ENCODE peak calls at places on chromosomes 16 and 17, in five cellular contexts. One of them, this sample, is unnamed.

GRCh38 chr16:50273382-50273690 is 7.0 kb downstream of the ADCY7 start:
- DNase-seq in breast epithelium: no peak
- DNase-seq in PC-9: no peak
- DNase-seq in BE2C: no peak
- DNase-seq in CD4-positive, alpha-beta memory T cell: no peak
- DNase-seq in this sample: no peak

GRCh38 chr17:74532115-74532514 is 840 bp upstream of the CD300LB start:
- DNase-seq in PC-9: no peak
- DNase-seq in CD4-positive, alpha-beta memory T cell: no peak
- DNase-seq in breast epithelium: peak; percentile 17
- DNase-seq in BE2C: peak; percentile 36
- DNase-seq in this sample: no peak

GRCh38 chr16:84982434-84982833 is 28.9 kb downstream of the ZDHHC7 start:
- DNase-seq in CD4-positive, alpha-beta memory T cell: no peak
- DNase-seq in breast epithelium: no peak
- DNase-seq in BE2C: no peak
- DNase-seq in PC-9: no peak
- DNase-seq in this sample: no peak

GRCh38 chr16:51112311-51112710 is 38.8 kb downstream of the SALL1 start:
- DNase-seq in PC-9: no peak
- DNase-seq in BE2C: no peak
- DNase-seq in breast epithelium: no peak
- DNase-seq in CD4-positive, alpha-beta memory T cell: no peak
- DNase-seq in this sample: no peak

GRCh38 chr16:68910051-68910450 is 66.7 kb downstream of the TANGO6 start:
- DNase-seq in breast epithelium: no peak
- DNase-seq in PC-9: no peak
- DNase-seq in CD4-positive, alpha-beta memory T cell: no peak
- DNase-seq in BE2C: no peak
- DNase-seq in this sample: no peak

GRCh38 chr17:3890082-3890892 is 2.6 kb downstream of the CAMKK1 start:
- DNase-seq in PC-9: peak; percentile 78
- DNase-seq in breast epithelium: peak; percentile 60
- DNase-seq in CD4-positive, alpha-beta memory T cell: no peak
- DNase-seq in BE2C: peak; percentile 96
- DNase-seq in this sample: peak; percentile 36

GRCh38 chr16:20520103-20520502 is 56.1 kb downstream of the ACSM2B start:
- DNase-seq in PC-9: no peak
- DNase-seq in BE2C: no peak
- DNase-seq in breast epithelium: no peak
- DNase-seq in CD4-positive, alpha-beta memory T cell: no peak
- DNase-seq in this sample: no peak

GRCh38 chr16:50671644-50672260 is 9.4 kb downstream of the SNX20 start:
- DNase-seq in PC-9: no peak
- DNase-seq in breast epithelium: no peak
- DNase-seq in BE2C: peak; percentile 51
- DNase-seq in CD4-positive, alpha-beta memory T cell: peak; percentile 56
- DNase-seq in this sample: no peak

GRCh38 chr16:30051518-30051917 is 14.0 kb upstream of the ALDOA start:
- DNase-seq in PC-9: peak; percentile 34
- DNase-seq in CD4-positive, alpha-beta memory T cell: no peak
- DNase-seq in breast epithelium: no peak
- DNase-seq in BE2C: no peak
- DNase-seq in this sample: no peak

GRCh38 chr17:16104189-16104588 is 104.6 kb downstream of the TTC19 start:
- DNase-seq in breast epithelium: no peak
- DNase-seq in BE2C: no peak
- DNase-seq in PC-9: no peak
- DNase-seq in CD4-positive, alpha-beta memory T cell: no peak
- DNase-seq in this sample: no peak

GRCh38 chr17:80830020-80830780 is 161.4 kb upstream of the CHMP6 start:
- DNase-seq in BE2C: no peak
- DNase-seq in PC-9: no peak
- DNase-seq in breast epithelium: no peak
- DNase-seq in CD4-positive, alpha-beta memory T cell: no peak
- DNase-seq in this sample: no peak

GRCh38 chr16:81861915-81862314 is 82.8 kb downstream of the PLCG2 start:
- DNase-seq in breast epithelium: peak; percentile 42
- DNase-seq in PC-9: no peak
- DNase-seq in BE2C: no peak
- DNase-seq in CD4-positive, alpha-beta memory T cell: no peak
- DNase-seq in this sample: no peak

GRCh38 chr16:75267631-75268264 is 16.3 kb upstream of the BCAR1 start:
- DNase-seq in breast epithelium: peak; percentile 81
- DNase-seq in BE2C: peak; percentile 71
- DNase-seq in PC-9: peak; percentile 84
- DNase-seq in CD4-positive, alpha-beta memory T cell: no peak
- DNase-seq in this sample: no peak

GRCh38 chr16:11139624-11140375 is 116.2 kb downstream of the SOCS1 start:
- DNase-seq in PC-9: no peak
- DNase-seq in BE2C: no peak
- DNase-seq in CD4-positive, alpha-beta memory T cell: peak; percentile 22
- DNase-seq in breast epithelium: no peak
- DNase-seq in this sample: no peak

GRCh38 chr16:79627092-79627491 is 26.6 kb upstream of the MAF start:
- DNase-seq in BE2C: no peak
- DNase-seq in CD4-positive, alpha-beta memory T cell: no peak
- DNase-seq in breast epithelium: no peak
- DNase-seq in PC-9: no peak
- DNase-seq in this sample: no peak

GRCh38 chr16:79618712-79619050 is 18.1 kb upstream of the MAF start:
- DNase-seq in breast epithelium: no peak
- DNase-seq in CD4-positive, alpha-beta memory T cell: no peak
- DNase-seq in PC-9: no peak
- DNase-seq in BE2C: no peak
- DNase-seq in this sample: no peak

GRCh38 chr16:79625738-79626137 is 25.2 kb upstream of the MAF start:
- DNase-seq in BE2C: no peak
- DNase-seq in breast epithelium: no peak
- DNase-seq in CD4-positive, alpha-beta memory T cell: no peak
- DNase-seq in PC-9: no peak
- DNase-seq in this sample: no peak

GRCh38 chr16:79621027-79621426 is 20.5 kb upstream of the MAF start:
- DNase-seq in PC-9: no peak
- DNase-seq in breast epithelium: no peak
- DNase-seq in BE2C: no peak
- DNase-seq in CD4-positive, alpha-beta memory T cell: no peak
- DNase-seq in this sample: no peak

DNA sequence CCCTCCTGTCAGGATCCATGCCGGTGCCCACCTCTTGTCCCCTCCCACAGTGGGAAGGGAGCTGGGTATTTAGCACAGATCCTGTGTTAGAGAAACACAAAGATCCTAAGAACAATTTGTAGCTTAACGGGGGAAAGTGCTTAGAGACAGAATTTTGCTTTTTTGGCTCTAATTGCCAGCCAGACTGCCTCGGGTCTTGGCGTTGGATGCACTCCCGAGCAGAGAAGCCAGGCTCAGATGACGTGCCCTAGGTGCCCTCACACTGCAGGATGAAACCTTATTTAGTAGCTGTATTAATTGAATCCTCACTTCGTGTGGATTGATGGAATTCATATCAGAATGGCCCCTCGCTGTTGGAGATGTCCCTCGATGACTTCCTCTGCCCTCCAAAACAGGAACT is 22.5 kb upstream of the MAF start:
- DNase-seq in BE2C: no peak
- DNase-seq in breast epithelium: no peak
- DNase-seq in PC-9: no peak
- DNase-seq in CD4-positive, alpha-beta memory T cell: no peak
- DNase-seq in this sample: no peak
- H3K4me3 ChIP-seq in BE2C: no peak overlapping the region
- H3K4me3 ChIP-seq in breast epithelium: no peak overlapping the region
- H3K4me3 ChIP-seq in PC-9: no peak overlapping the region
- H3K4me3 ChIP-seq in CD4-positive, alpha-beta memory T cell: no peak overlapping the region
- H3K4me3 ChIP-seq in this sample: no peak overlapping the region

GRCh38 chr16:48607056-48607825 is 2.7 kb downstream of the N4BP1 start:
- DNase-seq in breast epithelium: peak; percentile 65
- DNase-seq in CD4-positive, alpha-beta memory T cell: no peak
- DNase-seq in PC-9: peak; percentile 99
- DNase-seq in BE2C: no peak
- DNase-seq in this sample: no peak
- H3K4me1 ChIP-seq in breast epithelium: peaks cover 33% of the 10 kb centered on the region
- H3K4me1 ChIP-seq in CD4-positive, alpha-beta memory T cell: peaks cover 83% of the 10 kb centered on the region
- H3K4me1 ChIP-seq in PC-9: peaks cover 39% of the 10 kb centered on the region
- H3K4me1 ChIP-seq in BE2C: no peaks in the 10 kb centered on the region
- H3K4me1 ChIP-seq in this sample: peaks cover 45% of the 10 kb centered on the region

GRCh38 chr17:7309628-7310027 is 2.2 kb downstream of the EIF5A start:
- DNase-seq in breast epithelium: no peak
- DNase-seq in CD4-positive, alpha-beta memory T cell: no peak
- DNase-seq in PC-9: no peak
- DNase-seq in BE2C: no peak
- DNase-seq in this sample: no peak
- H3K4me3 ChIP-seq in breast epithelium: peak overlapping the region; percentile 4
- H3K4me3 ChIP-seq in CD4-positive, alpha-beta memory T cell: peak overlapping the region; percentile 34
- H3K4me3 ChIP-seq in PC-9: peak overlapping the region; percentile 86
- H3K4me3 ChIP-seq in BE2C: peak overlapping the region; percentile 86
- H3K4me3 ChIP-seq in this sample: no peak overlapping the region

DNA sequence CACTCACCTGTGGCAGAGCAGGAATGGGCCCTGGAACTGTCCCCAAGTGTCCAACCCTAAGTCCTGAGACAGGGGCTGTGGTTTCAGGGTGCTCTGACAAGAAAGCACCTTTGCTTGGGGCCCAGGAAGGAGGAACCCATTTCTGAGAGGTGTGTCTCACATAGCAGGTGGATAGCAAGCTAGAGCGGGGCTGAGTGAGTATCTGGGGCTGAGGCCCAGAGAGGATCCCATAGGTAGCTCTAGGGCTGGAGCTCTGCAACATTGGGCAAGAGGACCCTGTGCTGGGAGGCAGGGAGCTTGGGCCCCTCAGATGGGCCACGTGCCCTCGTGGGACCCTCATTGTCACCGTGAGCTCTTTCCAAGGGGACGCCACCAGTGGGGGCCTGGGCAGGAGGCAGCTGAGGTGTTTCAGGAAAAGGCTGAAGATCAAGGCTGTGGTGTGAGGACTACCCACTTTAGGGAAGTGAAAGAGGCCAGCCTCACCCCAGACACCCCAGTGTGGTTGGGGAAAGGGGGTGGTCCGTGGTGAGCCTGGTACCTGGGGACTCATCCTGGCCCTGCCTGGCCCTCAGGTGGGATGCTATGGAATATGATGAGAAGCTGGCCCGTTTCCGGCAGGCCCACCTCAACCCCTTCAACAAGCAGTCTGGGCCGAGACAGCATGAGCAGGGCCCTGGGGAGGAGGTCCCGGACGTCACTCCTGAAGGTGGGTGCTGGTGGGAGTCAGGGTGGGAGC is 5.3 kb downstream of the DEF8 start:
- DNase-seq in BE2C: no peak
- DNase-seq in breast epithelium: no peak
- DNase-seq in PC-9: no peak
- DNase-seq in CD4-positive, alpha-beta memory T cell: no peak
- DNase-seq in this sample: no peak
- H3K4me1 ChIP-seq in BE2C: peaks cover 8% of the 10 kb centered on the region
- H3K4me1 ChIP-seq in breast epithelium: peaks cover 4% of the 10 kb centered on the region
- H3K4me1 ChIP-seq in PC-9: no peaks in the 10 kb centered on the region
- H3K4me1 ChIP-seq in CD4-positive, alpha-beta memory T cell: peaks cover 9% of the 10 kb centered on the region
- H3K4me1 ChIP-seq in this sample: peaks cover 7% of the 10 kb centered on the region

DNA sequence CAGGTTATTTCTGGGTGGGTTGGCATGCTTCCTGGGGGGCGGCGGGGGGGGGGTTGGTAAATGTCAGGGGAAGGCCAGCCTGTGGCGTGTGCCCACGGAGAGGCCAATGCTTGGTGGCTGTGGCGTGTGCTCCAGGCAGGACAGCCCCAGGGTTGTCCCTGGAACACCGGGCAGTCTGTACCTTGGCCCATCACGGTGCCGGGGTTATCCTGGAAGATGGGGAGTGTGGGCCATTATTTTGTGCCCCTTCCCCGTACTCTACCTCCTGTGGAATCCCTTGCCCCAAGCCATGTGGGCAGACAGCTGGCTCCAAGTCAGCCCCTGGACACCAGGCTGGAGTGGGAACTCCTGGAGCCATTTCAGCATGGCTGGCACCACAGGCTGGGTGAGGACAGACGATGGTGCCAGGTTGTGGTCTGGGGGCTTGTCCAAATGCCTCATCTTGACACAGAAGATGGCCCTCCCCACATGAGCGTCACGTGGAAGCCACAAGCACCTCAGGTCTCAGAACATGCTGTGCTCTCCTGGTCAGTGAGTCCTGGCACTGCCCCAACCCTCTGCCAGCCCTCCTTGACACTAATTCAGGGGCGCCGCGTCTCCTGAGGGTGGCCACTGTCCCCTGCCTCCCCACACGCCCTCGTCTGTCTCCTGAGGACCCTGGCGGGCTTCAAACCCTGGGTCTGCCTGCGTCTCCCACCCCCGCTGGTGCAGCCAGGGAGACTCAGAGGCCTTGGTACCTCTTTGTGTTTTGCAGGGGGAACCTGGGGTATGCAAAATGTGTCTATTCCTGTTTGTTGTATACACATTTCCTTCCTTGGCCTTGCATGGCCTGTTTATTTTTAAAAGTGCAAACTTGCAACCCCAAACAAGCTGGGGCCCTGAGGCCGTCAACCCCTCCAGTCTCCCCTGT is 4.3 kb downstream of the SLC16A3 start:
- DNase-seq in BE2C: no peak
- DNase-seq in breast epithelium: no peak
- DNase-seq in PC-9: no peak
- DNase-seq in CD4-positive, alpha-beta memory T cell: no peak
- DNase-seq in this sample: no peak
- H3K4me3 ChIP-seq in BE2C: no peak overlapping the region
- H3K4me3 ChIP-seq in breast epithelium: no peak overlapping the region
- H3K4me3 ChIP-seq in PC-9: no peak overlapping the region
- H3K4me3 ChIP-seq in CD4-positive, alpha-beta memory T cell: no peak overlapping the region
- H3K4me3 ChIP-seq in this sample: no peak overlapping the region

GRCh38 chr17:4940625-4941021 is 555 bp downstream of the RNF167 start:
- DNase-seq in BE2C: no peak
- DNase-seq in CD4-positive, alpha-beta memory T cell: peak; percentile 46
- DNase-seq in PC-9: no peak
- DNase-seq in breast epithelium: no peak
- DNase-seq in this sample: no peak
- H3K4me1 ChIP-seq in BE2C: no peaks in the 10 kb centered on the region
- H3K4me1 ChIP-seq in CD4-positive, alpha-beta memory T cell: peaks cover 64% of the 10 kb centered on the region
- H3K4me1 ChIP-seq in PC-9: peaks cover 31% of the 10 kb centered on the region
- H3K4me1 ChIP-seq in breast epithelium: peaks cover 35% of the 10 kb centered on the region
- H3K4me1 ChIP-seq in this sample: peaks cover 64% of the 10 kb centered on the region

This sample was measured in tibial nerve.